ENCODE peak calls at places on chromosomes 16 and 17, in ten cellular contexts. X, Y, E, D, J, U, Z, T, G and Q are unnamed samples.

GRCh38 chr17:30368896-30369720 is 9.6 kb upstream of the CPD start:
- DNase-seq in X (no peak), Y (no peak), E (no peak), D (no peak), J (no peak), U (no peak), Z (no peak), T (no peak), G (no peak), Q (no peak)

GRCh38 chr17:72465191-72466024 is 344.6 kb downstream of the SOX9 start:
- DNase-seq in X (peak; percentile 55), Y (no peak), E (peak; percentile 97), D (peak; percentile 94), J (peak; percentile 10), U (no peak), Z (peak; percentile 62), T (peak; percentile 95), G (no peak), Q (no peak)

GRCh38 chr16:11032000-11032921 is 87.9 kb downstream of the CLEC16A start:
- DNase-seq in X (no peak), Y (peak; percentile 69), E (no peak), D (no peak), J (no peak), U (no peak), Z (peak; percentile 23), T (peak; percentile 75), G (no peak), Q (no peak)

GRCh38 chr16:68272501-68273209 is 8.3 kb downstream of the SLC7A6 start:
- DNase-seq in X (no peak), Y (no peak), E (no peak), D (no peak), J (no peak), U (no peak), Z (peak; percentile 77), T (no peak), G (no peak), Q (no peak)

GRCh38 chr16:70737377-70738082 is 51.7 kb upstream of the MTSS2 start:
- DNase-seq in X (peak; percentile 88), Y (peak; percentile 89), E (peak; percentile 99), D (peak; percentile 80), J (peak; percentile 96), U (no peak), Z (peak; percentile 55), T (peak; percentile 80), G (no peak), Q (no peak)

GRCh38 chr17:83067071-83067717 is 12.2 kb upstream of the METRNL start:
- DNase-seq in X (peak; percentile 74), Y (peak; percentile 71), E (no peak), D (no peak), J (no peak), U (peak; percentile 0), Z (peak; percentile 24), T (no peak), G (no peak), Q (no peak)

GRCh38 chr16:58001781-58002410 is 689 bp downstream of the USB1 start:
- DNase-seq in X (peak; percentile 23), Y (no peak), E (no peak), D (no peak), J (no peak), U (no peak), Z (no peak), T (no peak), G (no peak), Q (no peak)

GRCh38 chr17:79619636-79620206 is 8.9 kb upstream of the RBFOX3 start:
- DNase-seq in X (peak; percentile 23), Y (peak; percentile 45), E (no peak), D (no peak), J (no peak), U (no peak), Z (no peak), T (no peak), G (peak; percentile 17), Q (peak; percentile 20)

GRCh38 chr17:28471127-28471453 is 2.4 kb upstream of the SLC13A2 start:
- DNase-seq in X (no peak), Y (no peak), E (no peak), D (no peak), J (no peak), U (no peak), Z (no peak), T (no peak), G (no peak), Q (no peak)

GRCh38 chr17:64423881-64424280 is 25.0 kb upstream of the MILR1 start:
- DNase-seq in X (no peak), Y (no peak), E (no peak), D (no peak), J (no peak), U (no peak), Z (no peak), T (peak; percentile 37), G (no peak), Q (no peak)

GRCh38 chr17:72602517-72603345 is 481.9 kb downstream of the SOX9 start:
- DNase-seq in X (no peak), Y (no peak), E (peak; percentile 73), D (peak; percentile 93), J (no peak), U (no peak), Z (peak; percentile 47), T (peak; percentile 95), G (no peak), Q (no peak)

GRCh38 chr17:17356149-17356930 is 53.2 kb downstream of the NT5M start:
- DNase-seq in X (peak; percentile 83), Y (peak; percentile 77), E (peak; percentile 85), D (peak; percentile 76), J (peak; percentile 75), U (peak; percentile 21), Z (peak; percentile 83), T (peak; percentile 73), G (peak; percentile 43), Q (peak; percentile 55)

GRCh38 chr16:56561126-56561525 is 3.7 kb upstream of the MT4 start:
- DNase-seq in X (no peak), Y (no peak), E (no peak), D (no peak), J (no peak), U (no peak), Z (no peak), T (no peak), G (no peak), Q (no peak)

GRCh38 chr16:88059701-88060386 is 108.6 kb downstream of the BANP start:
- DNase-seq in X (peak; percentile 66), Y (no peak), E (no peak), D (no peak), J (no peak), U (no peak), Z (no peak), T (no peak), G (no peak), Q (peak; percentile 5)

GRCh38 chr17:17506181-17506741 is 10.1 kb upstream of the RASD1 start:
- DNase-seq in X (no peak), Y (no peak), E (no peak), D (no peak), J (no peak), U (no peak), Z (no peak), T (no peak), G (no peak), Q (no peak)

GRCh38 chr17:61411944-61412859 is 12.6 kb downstream of the TBX2 start:
- DNase-seq in X (peak; percentile 95), Y (peak; percentile 92), E (peak; percentile 75), D (peak; percentile 54), J (peak; percentile 75), U (no peak), Z (peak; percentile 82), T (peak; percentile 80), G (peak; percentile 72), Q (peak; percentile 80)

GRCh38 chr17:59332890-59333377 is 1.5 kb downstream of the YPEL2 start:
- DNase-seq in X (peak; percentile 77), Y (peak; percentile 84), E (peak; percentile 11), D (no peak), J (no peak), U (no peak), Z (peak; percentile 33), T (no peak), G (no peak), Q (no peak)

GRCh38 chr16:1357906-1358566 is 6.3 kb downstream of the GNPTG start:
- DNase-seq in X (peak; percentile 69), Y (no peak), E (peak; percentile 28), D (peak; percentile 15), J (no peak), U (no peak), Z (no peak), T (no peak), G (no peak), Q (no peak)
- TF ChIP-seq CTCF in X (no peak), Y (no peak), E (no peak), D (no peak), J (no peak), U (no peak), Z (no peak), T (no peak), G (no peak), Q (no peak)

GRCh38 chr17:41657936-41658335 is 30.7 kb upstream of the EIF1 start:
- DNase-seq in X (peak; percentile 51), Y (peak; percentile 52), E (no peak), D (no peak), J (no peak), U (no peak), Z (no peak), T (no peak), G (no peak), Q (no peak)
- TF ChIP-seq CTCF in X (no peak), Y (no peak), E (no peak), D (no peak), J (no peak), U (no peak), Z (no peak), T (no peak), G (no peak), Q (no peak)

DNA sequence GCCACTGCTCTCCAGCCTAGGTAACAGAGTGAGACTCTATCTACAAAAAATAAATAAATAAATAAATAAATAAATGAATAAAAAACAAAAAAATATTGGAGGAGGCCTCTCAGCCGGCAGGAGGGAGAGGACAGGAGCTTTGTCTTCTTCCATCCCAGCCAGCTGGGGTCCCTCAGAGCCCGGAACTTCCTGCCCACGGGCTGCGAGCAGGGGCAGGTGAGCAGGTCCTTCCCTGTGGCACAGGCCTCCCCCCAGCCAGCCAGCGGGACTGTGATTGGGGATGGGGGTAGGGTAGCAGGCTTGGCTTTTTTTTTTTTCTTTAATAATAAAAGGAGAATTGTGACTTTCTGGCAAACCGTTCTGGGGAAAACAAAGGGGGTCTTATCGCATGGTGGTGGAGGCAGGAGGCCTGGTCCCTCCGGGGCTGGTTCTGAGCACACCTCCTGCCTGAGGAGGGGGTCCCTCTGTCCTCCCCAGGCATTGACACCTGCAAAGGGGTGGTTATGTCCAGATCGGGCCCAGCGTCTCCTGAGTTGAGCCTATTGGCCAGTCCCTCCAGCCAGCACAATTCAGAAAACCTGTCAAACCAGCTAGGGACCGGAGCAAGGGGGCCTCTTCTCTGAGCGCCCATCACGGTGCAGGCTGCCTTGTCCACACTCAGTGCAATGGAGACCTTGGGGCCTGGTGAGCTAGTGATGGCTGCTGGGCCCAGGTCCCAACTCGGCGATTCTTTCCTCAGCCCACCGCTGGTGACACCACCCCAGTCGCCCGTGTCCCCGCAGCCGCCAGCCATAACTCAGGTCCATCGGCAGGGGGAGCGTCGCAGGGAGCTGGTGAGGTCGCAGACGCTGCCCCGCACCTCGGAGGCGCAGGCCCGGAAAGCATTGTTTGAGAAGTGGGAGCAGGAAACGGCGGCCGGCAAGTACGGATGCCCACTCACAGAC is 10.3 kb downstream of the SMTNL2 start:
- DNase-seq in X (no peak), Y (no peak), E (no peak), D (no peak), J (no peak), U (no peak), Z (peak; percentile 67), T (no peak), G (no peak), Q (no peak)
- TF ChIP-seq CTCF in X (no peak), Y (no peak), E (no peak), D (peak; percentile 60), J (no peak), U (no peak), Z (peak; percentile 49), T (no peak), G (no peak), Q (peak; percentile 22)

GRCh38 chr16:1564325-1564724 is 30.9 kb downstream of the TMEM204 start:
- DNase-seq in X (no peak), Y (no peak), E (no peak), D (no peak), J (no peak), U (no peak), Z (no peak), T (no peak), G (no peak), Q (no peak)
- TF ChIP-seq CTCF in X (no peak), Y (no peak), E (peak; percentile 15), D (peak; percentile 48), J (peak; percentile 17), U (peak; percentile 25), Z (peak; percentile 12), T (peak; percentile 10), G (no peak), Q (no peak)